ENCODE peak calls at places on chromosome 4, in five cellular contexts. V is HepG2, O is tibial nerve, W is upper lobe of left lung, D is sigmoid colon. X is an unnamed sample. For H3K4me1, the result is how much of the 10 kb centered on the place peaks cover.

GRCh38 chr4:111652986-111653385 is 492.3 kb upstream of the FAM241A start:
- DNase-seq in V (no peak), O (no peak), W (no peak), D (no peak), X (no peak)

GRCh38 chr4:21901831-21902230 is 46.7 kb downstream of the KCNIP4 start:
- DNase-seq in V (no peak), O (no peak), W (no peak), D (no peak), X (no peak)

GRCh38 chr4:189202869-189203271 is 737.8 kb upstream of the FRG1 start:
- DNase-seq in V (no peak), O (no peak), W (no peak), D (no peak), X (no peak)

GRCh38 chr4:75980576-75980975 is 10.2 kb downstream of the SDAD1 start:
- DNase-seq in V (no peak), O (no peak), W (no peak), D (no peak), X (no peak)

GRCh38 chr4:77804471-77804870 is 14.7 kb downstream of the CNOT6L start:
- DNase-seq in V (no peak), O (no peak), W (no peak), D (no peak), X (no peak)

GRCh38 chr4:126851391-126851790 is 781.4 kb upstream of the INTU start:
- DNase-seq in V (no peak), O (no peak), W (no peak), D (no peak), X (no peak)

GRCh38 chr4:14916554-14917304 is 85.6 kb upstream of the CPEB2 start:
- DNase-seq in V (peak), O (no peak), W (no peak), D (no peak), X (no peak)

GRCh38 chr4:34720563-34720962 is 1523.8 kb downstream of the ARAP2 start:
- DNase-seq in V (peak), O (no peak), W (no peak), D (no peak), X (no peak)

GRCh38 chr4:13980317-13980716 is 352.8 kb upstream of the BOD1L1 start:
- DNase-seq in V (no peak), O (no peak), W (no peak), D (no peak), X (no peak)

GRCh38 chr4:5719329-5720055 is 8.5 kb downstream of the EVC start:
- DNase-seq in V (no peak), O (no peak), W (no peak), D (no peak), X (no peak)

GRCh38 chr4:165294907-165295306 is 32.6 kb upstream of the MSMO1 start:
- DNase-seq in V (no peak), O (no peak), W (no peak), D (no peak), X (no peak)

GRCh38 chr4:165828928-165829327 is 44.1 kb upstream of the TLL1 start:
- DNase-seq in V (no peak), O (no peak), W (no peak), D (no peak), X (no peak)

GRCh38 chr4:39715788-39716187 is 17.9 kb downstream of the UBE2K start:
- DNase-seq in V (no peak), O (no peak), W (no peak), D (no peak), X (no peak)

GRCh38 chr4:184961693-184962092 is 56.6 kb upstream of the HELT start:
- DNase-seq in V (no peak), O (no peak), W (peak), D (no peak), X (peak)

GRCh38 chr4:186881521-186882220 is 158.0 kb upstream of the FAT1 start:
- DNase-seq in V (no peak), O (no peak), W (no peak), D (no peak), X (no peak)

GRCh38 chr4:26871611-26872010 is 11.0 kb downstream of the STIM2 start:
- DNase-seq in V (no peak), O (no peak), W (no peak), D (no peak), X (no peak)

GRCh38 chr4:90833698-90834097 is 706.5 kb downstream of the CCSER1 start:
- DNase-seq in V (no peak), O (no peak), W (no peak), D (no peak), X (no peak)

GRCh38 chr4:145736241-145736831 is 56.4 kb downstream of the C4orf51 start:
- DNase-seq in V (no peak), O (peak), W (peak), D (peak), X (peak)

GRCh38 chr4:77349361-77349760 is 192.4 kb downstream of the CCNG2 start:
- DNase-seq in V (no peak), O (no peak), W (no peak), D (no peak), X (no peak)

GRCh38 chr4:113141901-113142346 is 92.5 kb downstream of the ANK2 start:
- DNase-seq in V (peak), O (no peak), W (no peak), D (no peak), X (no peak)

GRCh38 chr4:55318135-55318534 is 27.9 kb upstream of the SRD5A3 start:
- DNase-seq in V (no peak), O (peak), W (no peak), D (no peak), X (peak)

GRCh38 chr4:154911097-154911496 is 130.0 kb downstream of the RBM46 start:
- DNase-seq in V (peak), O (no peak), W (no peak), D (no peak), X (no peak)

GRCh38 chr4:56978750-56979303 is at the start of gene POLR2B:
- DNase-seq in V (peak), O (peak), W (peak), D (peak), X (peak)

GRCh38 chr4:146311238-146311970 is 97.1 kb downstream of the REELD1 start:
- DNase-seq in V (no peak), O (no peak), W (no peak), D (no peak), X (no peak)

GRCh38 chr4:141464366-141464765 is 172.0 kb upstream of the IL15 start:
- DNase-seq in V (no peak), O (no peak), W (no peak), D (no peak), X (no peak)

GRCh38 chr4:120056249-120056648 is 10.4 kb downstream of the MAD2L1 start:
- DNase-seq in V (no peak), O (no peak), W (no peak), D (no peak), X (no peak)

GRCh38 chr4:139857021-139857420 is 191.4 kb downstream of the MGST2 start:
- DNase-seq in V (peak), O (no peak), W (no peak), D (no peak), X (no peak)

GRCh38 chr4:80446664-80447063 is 111.1 kb downstream of the CFAP299 start:
- DNase-seq in V (no peak), O (no peak), W (no peak), D (no peak), X (no peak)

GRCh38 chr4:158809611-158810486 is 41.0 kb downstream of the FNIP2 start:
- DNase-seq in V (no peak), O (peak), W (no peak), D (no peak), X (no peak)

GRCh38 chr4:22897520-22898108 is 204.9 kb downstream of the GBA3 start:
- DNase-seq in V (peak), O (no peak), W (no peak), D (no peak), X (peak)

GRCh38 chr4:72448231-72448630 is 120.8 kb downstream of the ADAMTS3 start:
- DNase-seq in V (no peak), O (no peak), W (no peak), D (no peak), X (no peak)

GRCh38 chr4:83558693-83559092 is 22.8 kb downstream of the GPAT3 start:
- DNase-seq in V (no peak), O (no peak), W (no peak), D (no peak), X (no peak)

GRCh38 chr4:80097395-80098177 is 24.6 kb upstream of the ANTXR2 start:
- DNase-seq in V (no peak), O (peak), W (no peak), D (peak), X (no peak)

GRCh38 chr4:4860803-4861591 is 1.5 kb downstream of the MSX1 start:
- DNase-seq in V (peak), O (no peak), W (peak), D (no peak), X (no peak)

GRCh38 chr4:11368701-11369115 is 60.0 kb downstream of the HS3ST1 start:
- DNase-seq in V (no peak), O (no peak), W (peak), D (no peak), X (no peak)

GRCh38 chr4:84878541-84878940 is 87.9 kb downstream of the WDFY3 start:
- DNase-seq in V (no peak), O (no peak), W (no peak), D (no peak), X (no peak)

GRCh38 chr4:179871726-179872125 is 2371.5 kb upstream of the TENM3 start:
- DNase-seq in V (no peak), O (no peak), W (no peak), D (no peak), X (no peak)

GRCh38 chr4:142331132-142331531 is 515.0 kb downstream of the INPP4B start:
- DNase-seq in V (no peak), O (peak), W (no peak), D (no peak), X (no peak)

GRCh38 chr4:16865209-16865896 is 33.1 kb downstream of the LDB2 start:
- DNase-seq in V (no peak), O (no peak), W (peak), D (no peak), X (no peak)
- H3K27ac ChIP-seq in V (no peak), O (no peak), W (peak), D (no peak), X (no peak)

GRCh38 chr4:12499693-12500092 is 984.4 kb downstream of the RAB28 start:
- DNase-seq in V (peak), O (no peak), W (no peak), D (no peak), X (no peak)
- H3K4me1 ChIP-seq in V (under half), O (under half), W (under half), D (under half), X (under half)

GRCh38 chr4:182971702-182972101 is 54.5 kb upstream of the DCTD start:
- DNase-seq in V (no peak), O (no peak), W (no peak), D (no peak), X (no peak)

GRCh38 chr4:182973421-182974340 is 56.5 kb upstream of the DCTD start:
- DNase-seq in V (no peak), O (no peak), W (no peak), D (no peak), X (no peak)

GRCh38 chr4:182978152-182978827 is 61.1 kb upstream of the DCTD start:
- DNase-seq in V (no peak), O (no peak), W (no peak), D (no peak), X (no peak)

GRCh38 chr4:182975806-182976205 is 58.6 kb upstream of the DCTD start:
- DNase-seq in V (no peak), O (no peak), W (no peak), D (no peak), X (no peak)
- TF ChIP-seq EP300 in V (no peak), O (no peak), W (no peak), D (no peak), X (no peak)

GRCh38 chr4:3225946-3226345 is 23.0 kb upstream of the MSANTD1 start:
- DNase-seq in V (no peak), O (no peak), W (peak), D (peak), X (no peak)

GRCh38 chr4:3224971-3225850 is 23.7 kb upstream of the MSANTD1 start:
- DNase-seq in V (no peak), O (no peak), W (peak), D (peak), X (no peak)

GRCh38 chr4:3226467-3226866 is 22.5 kb upstream of the MSANTD1 start:
- DNase-seq in V (no peak), O (no peak), W (peak), D (no peak), X (peak)

GRCh38 chr4:3227878-3228675 is 20.9 kb upstream of the MSANTD1 start:
- DNase-seq in V (no peak), O (no peak), W (peak), D (peak), X (no peak)

DNA sequence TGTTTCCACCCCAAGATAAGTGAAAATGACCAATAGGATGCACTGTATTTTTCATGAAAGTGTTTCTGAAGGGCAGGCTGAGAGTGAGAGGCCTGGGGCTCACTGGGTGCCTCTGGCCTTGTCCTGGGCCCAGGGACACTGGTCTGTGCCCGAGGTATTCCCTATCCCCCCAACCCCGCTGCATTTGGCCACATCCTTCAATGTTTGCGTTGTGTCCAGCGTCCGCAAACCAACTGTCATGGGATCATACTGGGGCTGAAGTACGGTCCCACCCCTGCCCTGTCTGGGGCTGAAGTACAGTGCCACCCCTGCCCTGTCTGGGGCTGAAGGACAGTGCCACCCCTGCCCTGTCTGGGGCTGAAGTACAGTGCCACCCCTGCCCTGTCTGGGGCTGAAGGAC is 22.0 kb upstream of the MSANTD1 start:
- DNase-seq in V (no peak), O (no peak), W (no peak), D (no peak), X (no peak)
- H3K27ac ChIP-seq in V (peak), O (no peak), W (peak), D (peak), X (peak)

GRCh38 chr4:102234243-102234838 is 110.9 kb downstream of the SLC39A8 start:
- DNase-seq in V (no peak), O (no peak), W (peak), D (no peak), X (no peak)
- H3K4me1 ChIP-seq in V (under half), O (under half), W (under half), D (under half), X (under half)

GRCh38 chr4:143374771-143375170 is 38.1 kb downstream of the GAB1 start:
- DNase-seq in V (no peak), O (no peak), W (no peak), D (no peak), X (no peak)

GRCh38 chr4:143367863-143368262 is 31.2 kb downstream of the GAB1 start:
- DNase-seq in V (no peak), O (no peak), W (no peak), D (no peak), X (no peak)

GRCh38 chr4:143369556-143369955 is 32.9 kb downstream of the GAB1 start:
- DNase-seq in V (no peak), O (no peak), W (no peak), D (no peak), X (no peak)

GRCh38 chr4:143375326-143376073 is 38.8 kb downstream of the GAB1 start:
- DNase-seq in V (peak), O (no peak), W (no peak), D (no peak), X (no peak)

DNA sequence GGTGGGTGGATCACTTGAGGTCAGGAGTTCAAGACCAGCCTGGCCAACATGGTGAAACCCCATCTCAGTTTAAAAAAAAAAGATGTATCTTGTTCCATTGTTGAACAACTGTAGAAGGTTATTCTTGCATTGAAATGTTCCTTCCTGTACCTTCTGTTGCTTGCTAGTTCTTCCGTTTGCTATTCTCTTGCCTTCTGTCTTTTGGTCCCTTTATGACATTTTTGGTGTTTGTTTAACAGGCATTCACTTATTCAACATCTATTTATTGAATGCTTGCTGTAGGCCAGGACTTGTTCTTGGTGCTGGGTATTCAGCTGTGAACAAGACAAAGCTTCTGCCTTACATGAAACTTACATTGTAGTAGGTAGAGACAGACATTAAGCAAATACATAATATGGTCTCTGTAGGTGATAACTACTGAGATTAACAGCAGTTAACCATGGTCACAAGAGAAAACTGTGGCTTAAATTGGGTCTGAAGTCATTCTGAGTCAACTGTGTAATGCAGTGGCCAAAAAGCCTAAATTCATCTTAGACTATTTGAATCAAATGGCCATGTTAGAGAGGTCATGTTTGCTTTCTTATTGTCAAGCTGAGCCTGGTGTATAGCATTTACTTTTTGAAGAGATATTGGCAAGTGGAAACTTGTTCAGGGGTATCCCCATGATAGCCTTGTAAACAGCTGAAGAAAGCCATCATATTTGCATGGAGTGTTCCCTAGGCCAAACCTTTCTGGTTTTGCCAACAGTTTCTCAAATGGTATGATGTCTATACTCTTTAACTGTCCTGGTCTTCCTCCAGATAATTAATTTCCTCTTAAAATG is 35.6 kb downstream of the GAB1 start:
- DNase-seq in V (no peak), O (no peak), W (no peak), D (no peak), X (no peak)
- TF ChIP-seq EP300 in V (no peak), O (no peak), W (no peak), D (no peak), X (no peak)

X was measured in stomach.